ENCODE peak calls at places on chromosomes 3 and 15, in four cellular contexts. One of them, this sample, is unnamed.

GRCh38 chr3:127135241-127136023 is 57.5 kb upstream of the PRR23E start:
- DNase-seq in HepG2: no peak
- DNase-seq in SK-N-SH: peak; percentile 92
- DNase-seq in K562: peak; percentile 8
- DNase-seq in this sample: no peak

GRCh38 chr3:106825962-106826605 is 551.2 kb upstream of the CCDC54 start:
- DNase-seq in K562: no peak
- DNase-seq in HepG2: no peak
- DNase-seq in SK-N-SH: no peak
- DNase-seq in this sample: no peak

GRCh38 chr3:62888180-62888579 is 13.0 kb upstream of the CADPS start:
- DNase-seq in SK-N-SH: no peak
- DNase-seq in HepG2: no peak
- DNase-seq in K562: no peak
- DNase-seq in this sample: no peak

GRCh38 chr3:80770106-80771079 is 991.1 kb downstream of the GBE1 start:
- DNase-seq in SK-N-SH: no peak
- DNase-seq in HepG2: no peak
- DNase-seq in K562: peak; percentile 74
- DNase-seq in this sample: no peak

GRCh38 chr15:92884813-92885461 is 15.2 kb upstream of the CHD2 start:
- DNase-seq in SK-N-SH: no peak
- DNase-seq in K562: no peak
- DNase-seq in HepG2: no peak
- DNase-seq in this sample: peak; percentile 18

GRCh38 chr15:85597155-85597815 is 197.4 kb downstream of the KLHL25 start:
- DNase-seq in SK-N-SH: no peak
- DNase-seq in K562: no peak
- DNase-seq in HepG2: no peak
- DNase-seq in this sample: no peak

GRCh38 chr15:33296050-33296449 is 14.7 kb upstream of the RYR3 start:
- DNase-seq in HepG2: no peak
- DNase-seq in K562: no peak
- DNase-seq in SK-N-SH: no peak
- DNase-seq in this sample: no peak

GRCh38 chr15:48121849-48122248 is 1.1 kb downstream of the SLC24A5 start:
- DNase-seq in K562: no peak
- DNase-seq in SK-N-SH: no peak
- DNase-seq in HepG2: no peak
- DNase-seq in this sample: no peak

GRCh38 chr3:153338487-153338886 is 176.5 kb downstream of the RAP2B start:
- DNase-seq in SK-N-SH: no peak
- DNase-seq in HepG2: no peak
- DNase-seq in K562: peak; percentile 43
- DNase-seq in this sample: no peak

GRCh38 chr15:39579487-39580116 is 1.3 kb upstream of the THBS1 start:
- DNase-seq in SK-N-SH: no peak
- DNase-seq in HepG2: peak; percentile 88
- DNase-seq in K562: no peak
- DNase-seq in this sample: no peak

GRCh38 chr15:62841269-62841628 is 201.3 kb upstream of the TPM1 start:
- DNase-seq in HepG2: no peak
- DNase-seq in SK-N-SH: no peak
- DNase-seq in K562: no peak
- DNase-seq in this sample: no peak

GRCh38 chr3:149316427-149316826 is 17.0 kb downstream of the TM4SF18 start:
- DNase-seq in K562: no peak
- DNase-seq in HepG2: no peak
- DNase-seq in SK-N-SH: no peak
- DNase-seq in this sample: no peak

GRCh38 chr3:127775398-127776109 is 46.8 kb downstream of the MGLL start:
- DNase-seq in SK-N-SH: no peak
- DNase-seq in K562: no peak
- DNase-seq in HepG2: no peak
- DNase-seq in this sample: peak; percentile 61

GRCh38 chr3:41137686-41138111 is 61.6 kb upstream of the CTNNB1 start:
- DNase-seq in K562: no peak
- DNase-seq in HepG2: no peak
- DNase-seq in SK-N-SH: no peak
- DNase-seq in this sample: peak; percentile 25

GRCh38 chr3:69065318-69065964 is 13.3 kb upstream of the TMF1 start:
- DNase-seq in HepG2: no peak
- DNase-seq in SK-N-SH: no peak
- DNase-seq in K562: no peak
- DNase-seq in this sample: no peak

GRCh38 chr3:123947482-123947881 is 13.5 kb downstream of the CCDC14 start:
- DNase-seq in SK-N-SH: no peak
- DNase-seq in K562: no peak
- DNase-seq in HepG2: no peak
- DNase-seq in this sample: no peak

GRCh38 chr15:31254431-31255175 is 72.0 kb upstream of the KLF13 start:
- DNase-seq in K562: no peak
- DNase-seq in HepG2: no peak
- DNase-seq in SK-N-SH: no peak
- DNase-seq in this sample: no peak

GRCh38 chr3:69738291-69738690 is 973 bp upstream of the MITF start:
- DNase-seq in K562: peak; percentile 41
- DNase-seq in SK-N-SH: no peak
- DNase-seq in HepG2: no peak
- DNase-seq in this sample: no peak

GRCh38 chr3:171018151-171018935 is 8.2 kb downstream of the SLC2A2 start:
- DNase-seq in SK-N-SH: no peak
- DNase-seq in HepG2: no peak
- DNase-seq in K562: peak; percentile 35
- DNase-seq in this sample: no peak

GRCh38 chr15:60819860-60820259 is 340.9 kb upstream of the ICE2 start:
- DNase-seq in K562: no peak
- DNase-seq in SK-N-SH: no peak
- DNase-seq in HepG2: no peak
- DNase-seq in this sample: no peak

GRCh38 chr3:141242035-141242721 is 10.6 kb downstream of the PXYLP1 start:
- DNase-seq in HepG2: no peak
- DNase-seq in K562: no peak
- DNase-seq in SK-N-SH: no peak
- DNase-seq in this sample: no peak

GRCh38 chr3:129313415-129313982 is 34.8 kb downstream of the HMCES start:
- DNase-seq in HepG2: no peak
- DNase-seq in K562: no peak
- DNase-seq in SK-N-SH: no peak
- DNase-seq in this sample: no peak

GRCh38 chr15:40091861-40092415 is 16.7 kb downstream of the BMF start:
- DNase-seq in SK-N-SH: no peak
- DNase-seq in HepG2: no peak
- DNase-seq in K562: no peak
- DNase-seq in this sample: no peak

GRCh38 chr15:58616171-58616570 is 133.3 kb downstream of the ADAM10 start:
- DNase-seq in SK-N-SH: no peak
- DNase-seq in HepG2: no peak
- DNase-seq in K562: no peak
- DNase-seq in this sample: no peak

GRCh38 chr3:128335621-128336296 is 130.9 kb downstream of the DNAJB8 start:
- DNase-seq in HepG2: no peak
- DNase-seq in K562: no peak
- DNase-seq in SK-N-SH: no peak
- DNase-seq in this sample: no peak

GRCh38 chr3:12193485-12194165 is 34.9 kb upstream of the TIMP4 start:
- DNase-seq in K562: peak; percentile 49
- DNase-seq in SK-N-SH: no peak
- DNase-seq in HepG2: peak; percentile 52
- DNase-seq in this sample: peak; percentile 76

GRCh38 chr3:185677146-185677829 is 91.2 kb downstream of the SENP2 start:
- DNase-seq in K562: peak; percentile 68
- DNase-seq in SK-N-SH: peak; percentile 56
- DNase-seq in HepG2: peak; percentile 56
- DNase-seq in this sample: no peak

GRCh38 chr3:20057612-20058180 is 17.4 kb downstream of the KAT2B start:
- DNase-seq in SK-N-SH: no peak
- DNase-seq in HepG2: no peak
- DNase-seq in K562: no peak
- DNase-seq in this sample: no peak

GRCh38 chr3:193593666-193594025 is 638 bp downstream of the OPA1 start:
- DNase-seq in K562: peak; percentile 58
- DNase-seq in SK-N-SH: peak; percentile 40
- DNase-seq in HepG2: peak; percentile 7
- DNase-seq in this sample: no peak

GRCh38 chr15:99452010-99452409 is 113.8 kb upstream of the MEF2A start:
- DNase-seq in HepG2: no peak
- DNase-seq in K562: no peak
- DNase-seq in SK-N-SH: no peak
- DNase-seq in this sample: no peak

GRCh38 chr3:123636431-123636841 is 51.6 kb upstream of the HACD2 start:
- DNase-seq in HepG2: no peak
- DNase-seq in SK-N-SH: no peak
- DNase-seq in K562: peak; percentile 82
- DNase-seq in this sample: no peak

DNA sequence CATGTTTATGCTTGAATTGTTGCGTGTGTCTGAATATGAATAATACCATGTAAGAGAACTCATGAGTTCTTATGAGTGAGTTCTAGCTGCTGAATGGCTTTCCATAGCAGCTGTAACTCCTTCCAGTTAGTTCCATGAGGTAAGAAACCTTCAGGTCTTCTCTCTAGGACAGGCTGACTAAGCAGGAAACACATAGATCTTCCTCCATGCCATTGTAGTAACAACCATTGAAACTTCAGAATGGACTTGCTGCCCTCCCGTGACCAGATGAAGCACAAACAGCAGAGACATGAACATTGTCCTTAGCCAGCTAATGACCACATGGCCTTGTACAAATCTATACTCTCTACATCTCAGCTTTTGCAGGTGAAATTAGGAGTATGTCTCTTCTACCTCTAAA is 200.0 kb downstream of the ZNF385D start:
- DNase-seq in K562: peak; percentile 61
- DNase-seq in SK-N-SH: peak; percentile 5
- DNase-seq in HepG2: peak; percentile 1
- DNase-seq in this sample: peak; percentile 53
- TF ChIP-seq GABPA in K562: no peak
- TF ChIP-seq GABPA in SK-N-SH: no peak
- TF ChIP-seq GABPA in HepG2: no peak
- TF ChIP-seq GABPA in this sample: no peak

DNA sequence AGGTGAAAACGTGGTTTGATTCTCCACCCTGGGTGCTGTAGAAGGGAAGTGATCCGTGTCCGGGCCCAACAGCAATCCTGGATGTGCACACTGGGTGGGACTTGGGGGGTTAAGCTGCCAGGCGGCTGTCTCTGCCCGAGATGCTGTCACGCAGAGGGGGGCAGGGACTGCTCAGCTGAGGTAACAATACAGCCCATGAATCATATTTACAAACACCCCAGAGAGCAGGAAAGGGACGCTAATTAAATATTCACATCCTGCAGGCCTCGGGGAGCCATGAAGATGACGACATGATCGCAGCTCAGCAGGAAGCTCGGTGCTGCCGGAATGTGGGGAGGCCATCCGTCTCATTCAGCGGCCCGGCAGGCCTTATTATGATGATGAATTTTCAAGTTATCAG is 17.9 kb upstream of the CRABP1 start:
- DNase-seq in SK-N-SH: peak; percentile 81
- DNase-seq in HepG2: no peak
- DNase-seq in K562: no peak
- DNase-seq in this sample: no peak
- TF ChIP-seq POLR2AphosphoS5 in SK-N-SH: no peak
- TF ChIP-seq POLR2AphosphoS5 in HepG2: no peak
- TF ChIP-seq POLR2AphosphoS5 in K562: no peak
- TF ChIP-seq POLR2AphosphoS5 in this sample: no peak

DNA sequence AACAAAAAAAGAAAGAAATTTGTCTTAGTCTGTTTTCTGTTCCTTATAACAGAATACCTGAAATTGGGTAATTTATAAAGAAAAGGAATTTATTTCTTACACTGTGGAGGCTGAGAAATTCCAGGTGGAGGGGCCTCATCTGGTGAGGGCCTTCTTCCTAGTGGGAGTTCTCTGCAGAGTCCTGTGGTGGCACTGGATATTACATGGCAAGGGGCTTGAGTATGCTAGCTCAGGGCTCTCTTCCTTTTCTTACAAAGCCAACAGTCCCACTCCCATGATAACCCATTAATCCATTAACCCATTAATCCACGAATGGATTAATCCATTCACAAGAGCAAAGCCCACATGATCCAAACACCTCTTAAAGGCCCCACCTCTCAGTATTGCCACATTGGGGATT is 2.9 kb upstream of the SATB1 start:
- DNase-seq in HepG2: no peak
- DNase-seq in SK-N-SH: no peak
- DNase-seq in K562: no peak
- DNase-seq in this sample: no peak
- TF ChIP-seq GABPA in HepG2: no peak
- TF ChIP-seq GABPA in SK-N-SH: no peak
- TF ChIP-seq GABPA in K562: no peak
- TF ChIP-seq GABPA in this sample: no peak

DNA sequence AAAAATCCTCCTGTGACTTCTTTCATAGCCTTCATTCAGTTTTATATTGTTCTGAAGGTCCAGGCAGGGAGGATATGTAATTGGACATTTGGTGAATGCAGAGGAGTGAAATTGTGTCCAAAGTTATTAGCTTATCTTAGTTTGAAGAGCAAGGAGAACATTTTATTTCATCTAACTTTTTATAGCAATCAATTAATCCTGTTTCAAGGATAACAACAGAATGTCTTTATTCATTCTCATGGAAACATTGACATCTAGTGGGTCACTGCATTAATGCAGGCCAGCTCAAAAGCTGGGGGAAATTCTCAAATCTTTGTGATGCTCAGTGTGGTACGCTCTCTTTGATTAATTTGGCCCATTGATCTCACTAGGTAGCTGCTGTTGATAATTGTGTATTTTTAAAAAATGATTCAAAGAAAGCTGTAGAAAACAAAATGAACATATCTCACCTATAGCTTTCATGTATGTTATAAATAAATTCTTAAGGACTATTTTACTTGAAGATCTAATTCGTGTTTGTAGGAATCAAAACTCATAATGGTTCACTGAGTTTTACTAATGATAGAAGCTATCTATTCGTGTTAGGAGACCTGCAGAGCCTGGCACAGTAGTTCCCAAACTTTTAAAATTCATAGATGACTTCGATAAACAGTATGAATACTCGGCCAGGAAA is 150.8 kb upstream of the KCNMB2 start:
- DNase-seq in SK-N-SH: peak; percentile 52
- DNase-seq in HepG2: peak; percentile 1
- DNase-seq in K562: peak; percentile 48
- DNase-seq in this sample: no peak
- TF ChIP-seq POLR2AphosphoS5 in SK-N-SH: no peak
- TF ChIP-seq POLR2AphosphoS5 in HepG2: no peak
- TF ChIP-seq POLR2AphosphoS5 in K562: no peak
- TF ChIP-seq POLR2AphosphoS5 in this sample: no peak

GRCh38 chr3:169812844-169813677 is at the start of the genes LRRC34 and LRRIQ4:
- DNase-seq in SK-N-SH: peak; percentile 86
- DNase-seq in K562: no peak
- DNase-seq in HepG2: no peak
- DNase-seq in this sample: peak; percentile 94
- TF ChIP-seq GABPA in SK-N-SH: no peak
- TF ChIP-seq GABPA in K562: no peak
- TF ChIP-seq GABPA in HepG2: no peak
- TF ChIP-seq GABPA in this sample: no peak

This sample was measured in HL-60.